ENCODE peak calls at places on chromosomes 3 and 15, in six cellular contexts. Z is pancreas, D is HCT116, P is uterus, C is upper lobe of right lung, J is IMR-90. O is an unnamed sample.

GRCh38 chr15:56205061-56205876 is 38.4 kb downstream of the RFX7 start:
- DNase-seq in Z (no peak), D (no peak), P (no peak), C (no peak), J (peak; percentile 31), O (no peak)

GRCh38 chr3:150348500-150348899 is 59.6 kb upstream of the TSC22D2 start:
- DNase-seq in Z (no peak), D (peak; percentile 71), P (peak; percentile 39), C (no peak), J (peak; percentile 91), O (no peak)

GRCh38 chr3:46542801-46543201 is 23.3 kb downstream of the LRRC2 start:
- DNase-seq in Z (no peak), D (no peak), P (no peak), C (no peak), J (no peak), O (no peak)

GRCh38 chr3:151434151-151434890 is 26.5 kb downstream of the IGSF10 start:
- DNase-seq in Z (no peak), D (no peak), P (no peak), C (no peak), J (peak; percentile 94), O (no peak)

GRCh38 chr3:9278085-9278484 is 28.6 kb upstream of the SRGAP3 start:
- DNase-seq in Z (no peak), D (no peak), P (no peak), C (no peak), J (no peak), O (no peak)

GRCh38 chr3:159650751-159651150 is 337.9 kb upstream of the IL12A start:
- DNase-seq in Z (no peak), D (no peak), P (no peak), C (no peak), J (no peak), O (no peak)

GRCh38 chr3:93988283-93988682 is 8.3 kb downstream of the ARL13B start:
- DNase-seq in Z (no peak), D (no peak), P (no peak), C (no peak), J (peak; percentile 36), O (no peak)

GRCh38 chr3:43455233-43455632 is 166.6 kb downstream of the ANO10 start:
- DNase-seq in Z (peak; percentile 13), D (peak; percentile 82), P (no peak), C (no peak), J (peak; percentile 76), O (no peak)

GRCh38 chr3:186529204-186529999 is 14.8 kb downstream of the CRYGS start:
- DNase-seq in Z (no peak), D (no peak), P (no peak), C (no peak), J (no peak), O (no peak)

GRCh38 chr3:40771112-40771511 is 246.4 kb downstream of the ZNF621 start:
- DNase-seq in Z (no peak), D (no peak), P (no peak), C (no peak), J (no peak), O (no peak)

GRCh38 chr3:100709840-100710235 is 544 bp downstream of the TFG start:
- DNase-seq in Z (peak; percentile 13), D (no peak), P (peak; percentile 26), C (peak; percentile 71), J (peak; percentile 20), O (peak; percentile 59)

GRCh38 chr3:30232142-30232541 is 374.3 kb upstream of the TGFBR2 start:
- DNase-seq in Z (no peak), D (no peak), P (peak; percentile 50), C (no peak), J (peak; percentile 73), O (no peak)

GRCh38 chr3:105564546-105565288 is 198.0 kb downstream of the ALCAM start:
- DNase-seq in Z (no peak), D (no peak), P (no peak), C (no peak), J (no peak), O (no peak)

GRCh38 chr3:185630182-185630622 is 44.1 kb downstream of the SENP2 start:
- DNase-seq in Z (no peak), D (no peak), P (peak; percentile 39), C (no peak), J (peak; percentile 53), O (peak; percentile 45)

GRCh38 chr15:63509933-63510547 is 5.6 kb downstream of the USP3 start:
- DNase-seq in Z (no peak), D (no peak), P (no peak), C (no peak), J (peak; percentile 83), O (no peak)
- H3K4me1 ChIP-seq in Z (peaks cover 48% of the 10 kb centered on the region), D (peaks cover 54% of the 10 kb centered on the region), P (peaks cover 8% of the 10 kb centered on the region), C (peaks cover 76% of the 10 kb centered on the region), J (peaks cover 9% of the 10 kb centered on the region), O (peaks cover 79% of the 10 kb centered on the region)

GRCh38 chr15:75651810-75652543 is 4.3 kb downstream of the SNX33 start:
- DNase-seq in Z (no peak), D (no peak), P (no peak), C (no peak), J (no peak), O (no peak)
- H3K4me1 ChIP-seq in Z (peaks cover 12% of the 10 kb centered on the region), D (peaks cover 47% of the 10 kb centered on the region), P (peaks cover 54% of the 10 kb centered on the region), C (peaks cover 57% of the 10 kb centered on the region), J (peaks cover 41% of the 10 kb centered on the region), O (peaks cover 76% of the 10 kb centered on the region)

GRCh38 chr15:76982356-76982755 is 12.6 kb upstream of the PSTPIP1 start:
- DNase-seq in Z (no peak), D (no peak), P (no peak), C (no peak), J (no peak), O (no peak)
- H3K4me1 ChIP-seq in Z (no peaks in the 10 kb centered on the region), D (no peaks in the 10 kb centered on the region), P (no peaks in the 10 kb centered on the region), C (no peaks in the 10 kb centered on the region), J (no peaks in the 10 kb centered on the region), O (no peaks in the 10 kb centered on the region)

DNA sequence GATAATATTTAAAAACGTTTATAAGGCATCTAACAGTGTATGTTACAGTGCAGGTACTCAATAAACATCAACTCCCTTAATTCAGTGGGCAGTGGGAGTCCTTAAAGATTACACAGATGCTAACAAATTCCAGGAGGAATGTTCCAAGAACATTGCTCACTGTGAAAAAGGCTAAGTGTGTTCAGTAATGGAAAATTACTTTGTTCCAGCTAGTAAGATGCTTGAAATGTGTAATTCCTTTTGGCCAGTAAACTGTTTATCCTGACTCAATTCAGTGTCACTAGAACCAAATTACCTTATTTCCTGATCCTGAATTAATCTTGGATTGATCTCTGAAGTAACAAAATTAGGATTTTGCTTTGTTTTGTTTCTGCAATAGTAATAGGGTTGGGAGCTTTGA is 54.2 kb upstream of the SEMA6D start:
- DNase-seq in Z (no peak), D (no peak), P (no peak), C (no peak), J (peak; percentile 59), O (no peak)
- H3K4me1 ChIP-seq in Z (no peaks in the 10 kb centered on the region), D (no peaks in the 10 kb centered on the region), P (no peaks in the 10 kb centered on the region), C (no peaks in the 10 kb centered on the region), J (peaks cover 9% of the 10 kb centered on the region), O (no peaks in the 10 kb centered on the region)

GRCh38 chr3:188434594-188434993 is 280.6 kb downstream of the LPP start:
- DNase-seq in Z (no peak), D (no peak), P (no peak), C (no peak), J (peak; percentile 35), O (no peak)
- H3K4me1 ChIP-seq in Z (peaks cover 15% of the 10 kb centered on the region), D (peaks cover 11% of the 10 kb centered on the region), P (peaks cover 7% of the 10 kb centered on the region), C (peaks cover 32% of the 10 kb centered on the region), J (peaks cover 14% of the 10 kb centered on the region), O (peaks cover 35% of the 10 kb centered on the region)

GRCh38 chr3:108221911-108222812 is at the start of gene IFT57:
- DNase-seq in Z (peak; percentile 98), D (peak; percentile 92), P (peak; percentile 99), C (peak; percentile 97), J (peak; percentile 98), O (peak; percentile 96)
- H3K4me1 ChIP-seq in Z (peaks cover 12% of the 10 kb centered on the region), D (peaks cover 21% of the 10 kb centered on the region), P (peaks cover 4% of the 10 kb centered on the region), C (peaks cover 16% of the 10 kb centered on the region), J (peaks cover 8% of the 10 kb centered on the region), O (peaks cover 49% of the 10 kb centered on the region)

GRCh38 chr3:13070622-13071021 is 2.6 kb downstream of the IQSEC1 start:
- DNase-seq in Z (no peak), D (no peak), P (no peak), C (no peak), J (no peak), O (no peak)
- H3K4me1 ChIP-seq in Z (no peaks in the 10 kb centered on the region), D (no peaks in the 10 kb centered on the region), P (peaks cover 5% of the 10 kb centered on the region), C (peaks cover 4% of the 10 kb centered on the region), J (no peaks in the 10 kb centered on the region), O (peaks cover 7% of the 10 kb centered on the region)